ENCODE peak calls at places on chromosomes 5 and 9, in four cellular contexts. F is mammary epithelial cell, S is neural progenitor cell, I is HCT116. W is an unnamed sample.

GRCh38 chr9:124708070-124708469 is 63.0 kb downstream of the NR6A1 start:
- DNase-seq in I (no peak), F (no peak), S (no peak), W (no peak)

GRCh38 chr5:2303391-2304100 is 420.8 kb upstream of the IRX4 start:
- DNase-seq in F (no peak), S (peak; percentile 56), I (no peak), W (no peak)

GRCh38 chr9:125894566-125894965 is 147.4 kb downstream of the PBX3 start:
- DNase-seq in F (no peak), S (no peak), I (no peak), W (no peak)

GRCh38 chr5:149429839-149430721 is 51.0 kb upstream of the IL17B start:
- DNase-seq in I (peak; percentile 66), S (no peak), F (no peak), W (no peak)

GRCh38 chr9:20558609-20559016 is 63.7 kb downstream of the MLLT3 start:
- DNase-seq in F (peak; percentile 94), S (peak; percentile 4), I (no peak), W (peak; percentile 76)

GRCh38 chr5:140557965-140558364 is 692 bp upstream of the SRA1 start:
- DNase-seq in I (no peak), S (no peak), F (no peak), W (no peak)

GRCh38 chr9:124453586-124454191 is 3.4 kb downstream of the ADGRD2 start:
- DNase-seq in S (peak; percentile 72), I (peak; percentile 21), F (no peak), W (no peak)

GRCh38 chr9:33748633-33749304 is 46.6 kb upstream of the PRSS3 start:
- DNase-seq in F (no peak), I (no peak), S (no peak), W (no peak)

GRCh38 chr5:35223777-35224395 is 6.4 kb downstream of the PRLR start:
- DNase-seq in S (no peak), F (no peak), I (no peak), W (no peak)

GRCh38 chr9:129513856-129514496 is 106.9 kb downstream of the C9orf50 start:
- DNase-seq in S (no peak), I (no peak), F (no peak), W (no peak)

GRCh38 chr5:35876922-35877321 is 20.2 kb downstream of the IL7R start:
- DNase-seq in F (peak; percentile 29), S (no peak), I (no peak), W (no peak)

GRCh38 chr5:67153292-67153691 is 43.3 kb downstream of the CD180 start:
- DNase-seq in F (no peak), S (no peak), I (no peak), W (no peak)

GRCh38 chr5:126492939-126493338 is 69.7 kb downstream of the GRAMD2B start:
- DNase-seq in S (no peak), I (no peak), F (no peak), W (no peak)

GRCh38 chr9:102995033-102995432 is at the start of gene CYLC2:
- DNase-seq in I (no peak), F (no peak), S (no peak), W (no peak)

GRCh38 chr5:107671742-107672211 is 1.0 kb upstream of the EFNA5 start:
- DNase-seq in S (peak; percentile 75), F (peak; percentile 86), I (peak; percentile 47), W (peak; percentile 76)

GRCh38 chr5:34053133-34053532 is 10.1 kb upstream of the C1QTNF3 start:
- DNase-seq in S (no peak), F (peak; percentile 91), I (no peak), W (peak; percentile 91)

GRCh38 chr9:65400886-65401285 is 115.9 kb upstream of the FOXD4L5 start:
- DNase-seq in S (no peak), I (no peak), F (no peak), W (no peak)

GRCh38 chr5:82855893-82856292 is 221.3 kb downstream of the TMEM167A start:
- DNase-seq in S (no peak), F (no peak), I (no peak), W (peak; percentile 35)

GRCh38 chr5:62343428-62343827 is 37.4 kb downstream of the KIF2A start:
- DNase-seq in S (no peak), I (no peak), F (peak; percentile 57), W (no peak)

GRCh38 chr5:173201636-173202265 is 33.3 kb downstream of the NKX2-5 start:
- DNase-seq in S (no peak), I (peak; percentile 49), F (peak; percentile 80), W (peak; percentile 73)

DNA sequence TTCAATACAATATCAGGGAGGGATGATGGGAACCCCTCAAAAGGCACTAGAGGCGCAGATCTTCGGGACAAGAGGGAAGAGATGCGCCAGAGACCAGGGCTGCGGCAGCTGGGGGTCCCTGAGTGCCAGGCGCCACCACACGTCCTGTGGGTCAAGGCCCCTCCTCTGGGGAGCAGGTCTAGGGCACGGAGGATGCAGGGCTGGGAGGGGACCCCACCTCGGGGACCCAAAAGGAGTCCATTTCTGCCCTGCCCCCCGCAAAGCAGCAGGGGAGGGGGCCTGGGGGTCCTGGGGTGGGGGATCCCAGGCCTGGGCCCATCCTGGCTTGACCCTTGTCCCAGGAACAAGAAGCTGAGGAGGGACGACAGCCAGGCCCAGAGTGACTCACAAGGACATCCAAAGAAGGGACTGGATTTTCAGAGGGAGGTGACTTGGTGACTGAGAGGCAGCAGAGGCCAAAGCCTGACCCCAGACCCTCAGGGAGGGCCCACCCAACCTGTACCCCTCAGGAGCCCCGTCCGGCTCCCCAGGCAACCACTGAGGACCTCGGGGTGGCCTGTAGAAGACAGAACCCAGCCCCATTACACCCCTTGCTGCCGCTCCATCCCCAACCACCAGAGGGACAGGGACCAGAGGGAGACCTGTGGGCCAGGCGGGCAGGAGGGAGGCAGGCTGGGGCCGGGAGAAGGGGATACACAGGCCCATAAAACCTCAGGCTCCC is 54.2 kb downstream of the LRSAM1 start:
- DNase-seq in I (no peak), S (peak; percentile 72), F (no peak), W (peak; percentile 53)
- H3K36me3 ChIP-seq in I (peaks cover 6% of the 10 kb centered on the region), S (no peaks in the 10 kb centered on the region), F (peaks cover 28% of the 10 kb centered on the region), W (peaks cover 53% of the 10 kb centered on the region)

GRCh38 chr9:134936762-134937555 is 19.2 kb upstream of the FCN1 start:
- DNase-seq in S (no peak), F (no peak), I (no peak), W (no peak)
- H3K4me1 ChIP-seq in S (peaks cover 41% of the 10 kb centered on the region), F (no peaks in the 10 kb centered on the region), I (no peaks in the 10 kb centered on the region), W (peaks cover 3% of the 10 kb centered on the region)

DNA sequence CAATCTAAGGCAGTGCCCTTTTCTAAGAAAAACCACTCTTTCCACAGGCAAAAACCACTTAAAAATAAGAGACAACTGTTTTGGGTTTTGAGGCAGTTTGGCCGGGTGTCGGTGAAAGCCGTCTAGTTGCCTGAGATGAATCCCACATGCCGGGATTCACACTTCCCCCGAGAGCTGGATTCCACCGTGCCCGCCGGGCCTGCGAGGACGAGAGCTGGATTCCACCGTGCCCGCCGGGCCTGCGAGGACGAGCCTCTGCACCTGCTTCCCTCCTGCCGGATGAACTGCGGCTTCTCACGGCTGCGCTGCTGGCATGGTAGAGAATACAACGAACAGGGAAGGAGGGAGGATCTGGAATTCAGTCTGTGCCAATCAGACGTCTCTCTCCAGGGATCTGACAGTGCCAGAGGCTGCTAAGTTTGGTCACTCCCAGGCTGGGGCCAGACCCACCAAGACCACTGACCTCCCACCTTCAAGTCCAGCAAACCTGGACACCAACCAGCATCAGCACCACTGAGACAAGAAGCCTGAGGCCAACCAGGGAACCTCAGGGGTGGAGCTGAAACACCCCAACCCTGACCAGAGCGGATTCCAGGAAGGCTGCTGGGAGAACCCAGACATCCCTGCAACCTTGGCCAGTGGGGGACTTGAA is 23.0 kb downstream of the VAV2 start:
- DNase-seq in F (no peak), I (no peak), S (no peak), W (no peak)
- H3K9ac ChIP-seq in F (no peak overlapping the region), I (no peak overlapping the region), S (no peak overlapping the region), W (no peak overlapping the region)

GRCh38 chr5:68277427-68277826 is 61.9 kb downstream of the PIK3R1 start:
- DNase-seq in F (peak; percentile 88), I (no peak), S (no peak), W (no peak)
- H3K36me3 ChIP-seq in F (peaks cover 21% of the 10 kb centered on the region), I (peaks cover 2% of the 10 kb centered on the region), S (no peaks in the 10 kb centered on the region), W (peaks cover 93% of the 10 kb centered on the region)

DNA sequence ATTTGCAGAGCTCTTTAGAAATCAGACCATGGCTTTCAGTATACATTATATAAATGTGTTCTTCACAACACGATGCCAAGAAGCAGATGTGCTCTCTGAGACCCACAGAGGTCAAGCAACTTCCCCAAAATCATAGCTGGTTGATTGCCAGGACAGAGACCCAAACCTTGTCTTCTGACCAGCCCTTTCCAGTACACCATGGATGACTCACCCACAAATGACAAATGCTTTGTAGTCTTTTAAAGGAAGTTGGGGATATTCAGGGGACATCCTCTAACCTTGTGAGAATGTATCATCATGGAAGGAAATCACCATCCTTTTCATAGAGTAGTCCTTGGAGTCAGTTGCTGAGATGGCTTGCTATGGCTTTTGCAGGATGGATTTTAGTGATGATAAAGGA is 30.1 kb downstream of the ZNF462 start:
- DNase-seq in S (no peak), F (peak; percentile 67), I (peak; percentile 47), W (peak; percentile 53)
- H3K4me1 ChIP-seq in S (peaks cover 63% of the 10 kb centered on the region), F (peaks cover 62% of the 10 kb centered on the region), I (peaks cover 38% of the 10 kb centered on the region), W (peaks cover 52% of the 10 kb centered on the region)

W was measured in adipocyte.